ENCODE peak calls at places on chromosomes 16 and 17, in four cellular contexts. I is GM23248, R is HCT116, U is GM23338. P is an unnamed sample.

GRCh38 chr16:80948886-80949502 is 57.7 kb downstream of the CMC2 start:
- DNase-seq in I (peak), U (peak), R (peak), P (peak)

GRCh38 chr16:16934660-16935059 is 536.1 kb downstream of the XYLT1 start:
- DNase-seq in R (no peak), I (no peak), U (no peak), P (no peak)

GRCh38 chr16:50154369-50154947 is 1.4 kb downstream of the TENT4B start:
- DNase-seq in U (peak), R (no peak), I (peak), P (no peak)

GRCh38 chr17:73133911-73134649 is 30.7 kb upstream of the SSTR2 start:
- DNase-seq in R (peak), U (no peak), I (no peak), P (no peak)

GRCh38 chr16:90054554-90054953 is 22.6 kb downstream of the PRDM7 start:
- DNase-seq in I (no peak), R (no peak), U (no peak), P (no peak)

GRCh38 chr17:64133546-64134215 is 3.7 kb upstream of the ERN1 start:
- DNase-seq in R (peak), U (peak), I (peak), P (peak)

GRCh38 chr17:43616865-43617264 is 44.9 kb downstream of the MEOX1 start:
- DNase-seq in U (no peak), I (no peak), R (no peak), P (no peak)

GRCh38 chr16:82070656-82071369 is 35.8 kb downstream of the HSD17B2 start:
- DNase-seq in R (no peak), I (peak), U (no peak), P (peak)

GRCh38 chr16:23182206-23182674 is 305 bp upstream of the SCNN1G start:
- DNase-seq in R (peak), U (peak), I (peak), P (peak)

GRCh38 chr16:68300736-68301459 is 9.8 kb downstream of the SLC7A6OS start:
- DNase-seq in I (peak), R (no peak), U (no peak), P (no peak)

GRCh38 chr17:79746955-79747507 is 16.3 kb downstream of the ENPP7 start:
- DNase-seq in R (no peak), U (peak), I (peak), P (no peak)

GRCh38 chr16:52562770-52563169 is 15.8 kb upstream of the TOX3 start:
- DNase-seq in I (no peak), R (no peak), U (no peak), P (no peak)

GRCh38 chr17:41917957-41918391 is 777 bp downstream of the ACLY start:
- DNase-seq in R (no peak), U (peak), I (peak), P (peak)

GRCh38 chr17:51722994-51723393 is 435.5 kb downstream of the CA10 start:
- DNase-seq in U (no peak), I (no peak), R (no peak), P (no peak)

GRCh38 chr17:4007346-4008081 is 43.3 kb upstream of the ATP2A3 start:
- DNase-seq in I (no peak), U (peak), R (no peak), P (no peak)

GRCh38 chr17:10127819-10128375 is 70.5 kb downstream of the GAS7 start:
- DNase-seq in I (peak), U (peak), R (no peak), P (no peak)

GRCh38 chr17:46976626-46977270 is 2.3 kb downstream of the RPRML start:
- DNase-seq in U (peak), I (no peak), R (no peak), P (peak)

GRCh38 chr17:39144414-39144813 is 7.0 kb downstream of the PLXDC1 start:
- DNase-seq in I (peak), R (no peak), U (no peak), P (peak)
- TF ChIP-seq EZH2phosphoT487 in I (no peak), R (no peak), U (no peak), P (no peak)

DNA sequence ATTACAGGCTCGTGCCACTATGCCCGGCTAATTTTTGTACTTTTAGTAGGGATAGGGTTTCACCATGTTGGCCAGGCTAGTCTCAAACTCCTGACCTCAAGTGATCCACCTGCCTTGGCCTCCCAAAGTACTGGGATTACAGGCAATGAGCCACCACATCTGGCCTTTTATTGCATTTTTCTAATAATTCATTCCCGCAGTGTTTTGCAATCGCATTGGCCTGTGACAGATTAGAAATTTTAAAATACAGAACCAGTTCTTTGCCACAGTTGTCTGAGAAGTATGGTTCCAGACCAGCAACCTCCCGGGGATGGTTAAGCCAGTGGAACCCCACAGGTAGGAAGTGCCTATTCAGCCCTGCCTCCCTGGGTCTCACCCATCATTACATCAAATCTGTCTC is 3.2 kb upstream of the CRHR1 start:
- DNase-seq in R (no peak), I (no peak), U (no peak), P (no peak)
- TF ChIP-seq EZH2phosphoT487 in R (no peak), I (no peak), U (no peak), P (no peak)

GRCh38 chr17:69597898-69598692 is 183.6 kb downstream of the MAP2K6 start:
- DNase-seq in I (peak), U (no peak), R (no peak), P (peak)
- TF ChIP-seq EZH2phosphoT487 in I (no peak), U (no peak), R (no peak), P (no peak)

GRCh38 chr16:78462261-78463208 is 363.1 kb downstream of the WWOX start:
- DNase-seq in R (no peak), I (no peak), U (no peak), P (no peak)

GRCh38 chr16:78460428-78460827 is 361.0 kb downstream of the WWOX start:
- DNase-seq in R (no peak), U (no peak), I (no peak), P (peak)

GRCh38 chr16:78461087-78461486 is 361.6 kb downstream of the WWOX start:
- DNase-seq in R (no peak), I (no peak), U (no peak), P (peak)

GRCh38 chr16:78463591-78463990 is 364.1 kb downstream of the WWOX start:
- DNase-seq in R (no peak), U (no peak), I (no peak), P (no peak)

DNA sequence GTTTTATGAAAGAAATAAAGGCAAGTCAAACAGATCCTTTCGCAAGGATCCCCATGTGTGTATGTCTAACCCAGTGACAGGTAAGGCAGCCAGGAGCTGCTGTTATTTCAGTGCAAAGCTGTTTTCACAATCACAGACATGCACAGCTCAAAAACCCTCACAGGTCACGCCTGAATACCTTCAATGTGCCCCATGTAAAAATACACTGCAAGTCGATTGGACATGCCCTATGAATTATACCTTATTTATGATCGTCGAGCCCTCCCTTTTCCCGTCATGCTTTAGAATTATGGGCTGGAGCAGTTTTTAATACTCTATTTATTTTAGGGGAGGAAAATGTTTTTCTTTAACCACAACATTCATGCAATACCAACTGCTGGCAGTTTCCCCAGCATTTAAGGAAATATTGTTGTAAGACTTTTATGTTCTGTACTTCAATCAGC is 362.1 kb downstream of the WWOX start:
- DNase-seq in U (no peak), R (no peak), I (no peak), P (peak)
- TF ChIP-seq EZH2phosphoT487 in U (no peak), R (no peak), I (no peak), P (no peak)

DNA sequence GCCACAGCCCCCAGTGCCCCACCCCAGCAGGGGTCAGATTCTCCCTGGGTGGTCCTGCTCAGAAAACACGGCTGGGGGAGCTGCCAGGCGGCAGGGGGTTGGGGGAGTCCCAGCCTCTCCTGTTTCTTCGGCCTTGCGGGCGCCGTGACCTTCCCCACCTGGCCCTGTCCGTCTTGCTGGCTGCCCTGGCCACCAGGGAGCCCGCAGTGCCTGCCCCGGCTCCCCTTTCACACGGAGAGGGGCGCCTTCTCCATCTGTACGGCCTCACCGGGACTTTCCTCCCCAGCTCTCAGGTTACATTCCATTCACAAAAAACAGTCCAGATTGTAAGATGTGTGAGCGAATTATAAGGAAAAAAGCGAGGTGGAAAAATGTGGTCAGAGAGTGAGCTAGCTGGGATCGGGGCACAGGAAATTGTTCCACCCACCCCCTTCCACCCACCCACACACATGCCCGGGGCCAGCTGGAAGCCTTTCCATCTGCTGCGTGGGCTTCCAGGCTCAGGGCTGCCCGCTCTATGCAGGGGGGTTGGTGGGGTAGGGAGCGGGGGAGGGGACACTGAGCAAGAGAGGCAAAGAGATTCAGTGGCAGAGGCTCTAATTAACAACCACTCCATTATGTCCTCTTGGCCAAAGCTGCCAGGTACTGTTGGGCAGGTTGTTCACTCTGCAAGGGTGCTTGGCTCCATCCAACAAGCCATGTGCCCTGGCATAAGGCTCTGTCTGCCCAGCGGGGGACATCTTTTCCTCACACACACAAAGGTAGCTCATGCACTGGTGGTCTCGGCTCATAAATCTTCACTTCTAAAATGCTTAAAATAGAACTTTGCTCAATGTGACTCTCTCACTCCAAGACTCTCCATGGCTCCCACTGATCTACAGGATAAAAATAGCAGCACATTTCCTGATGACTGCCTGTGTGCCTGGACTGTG is 14.7 kb upstream of the CIBAR2 start:
- DNase-seq in R (no peak), U (peak), I (peak), P (peak)
- TF ChIP-seq EZH2phosphoT487 in R (no peak), U (no peak), I (no peak), P (no peak)

GRCh38 chr17:55444471-55445441 is 23.1 kb upstream of the MMD start:
- DNase-seq in I (no peak), R (no peak), U (no peak), P (no peak)
- TF ChIP-seq EZH2phosphoT487 in I (no peak), R (no peak), U (no peak), P (no peak)

DNA sequence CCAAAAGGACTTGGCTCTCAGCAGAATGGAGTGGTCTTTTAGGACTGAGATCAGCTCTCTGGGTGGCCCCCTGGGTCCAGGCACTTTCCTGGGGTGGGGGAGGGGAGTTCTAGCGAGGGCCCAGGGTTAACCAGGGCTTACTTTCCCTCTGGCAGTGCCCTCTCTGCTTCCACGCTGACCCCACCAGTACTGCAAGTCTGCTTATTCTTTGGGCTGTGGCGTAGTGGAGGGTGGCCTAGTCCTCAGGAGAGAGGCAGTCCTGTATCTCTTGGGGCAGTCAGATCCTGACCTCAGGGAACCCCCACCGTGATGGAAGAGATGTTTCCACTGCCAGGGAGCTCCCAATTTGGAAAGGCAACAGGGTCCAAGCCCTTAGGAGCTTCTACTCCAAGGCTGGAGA is 79.4 kb downstream of the CCDC182 start:
- DNase-seq in I (no peak), R (no peak), U (peak), P (no peak)
- TF ChIP-seq EZH2phosphoT487 in I (no peak), R (no peak), U (no peak), P (no peak)

GRCh38 chr17:66552381-66552780 is 250.0 kb downstream of the PRKCA start:
- DNase-seq in R (no peak), U (no peak), I (no peak), P (no peak)
- TF ChIP-seq EZH2phosphoT487 in R (no peak), U (no peak), I (no peak), P (no peak)

DNA sequence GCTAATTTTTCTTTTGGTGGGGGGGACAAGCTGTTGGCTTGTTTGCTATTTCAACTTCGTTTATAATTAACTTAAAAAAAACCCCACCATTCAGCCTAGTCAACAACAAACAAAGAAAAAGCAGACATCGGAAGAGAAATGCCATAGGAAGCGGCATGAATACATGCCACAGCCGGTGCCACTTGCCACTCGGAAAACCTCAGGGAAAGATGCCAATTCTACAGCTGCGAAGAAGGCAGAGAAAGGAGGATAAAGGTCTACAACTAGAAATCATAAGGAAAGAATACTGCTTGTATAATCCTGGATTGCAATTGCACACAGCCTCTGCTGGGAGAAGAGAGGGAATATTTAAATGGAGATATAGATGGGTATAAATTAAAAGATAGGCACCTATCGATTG is 254.5 kb upstream of the PMFBP1 start:
- DNase-seq in R (no peak), U (no peak), I (no peak), P (no peak)
- TF ChIP-seq EZH2phosphoT487 in R (no peak), U (no peak), I (no peak), P (no peak)

GRCh38 chr17:74140282-74140681 is 63.2 kb upstream of the RPL38 start:
- DNase-seq in U (no peak), I (no peak), R (no peak), P (no peak)

GRCh38 chr17:74141612-74142011 is 61.9 kb upstream of the RPL38 start:
- DNase-seq in I (no peak), R (no peak), U (no peak), P (no peak)

GRCh38 chr17:74135391-74136167 is 67.9 kb upstream of the RPL38 start:
- DNase-seq in I (no peak), R (no peak), U (no peak), P (no peak)

GRCh38 chr17:74137416-74137815 is 66.1 kb upstream of the RPL38 start:
- DNase-seq in R (no peak), U (no peak), I (no peak), P (no peak)

GRCh38 chr17:74139120-74139519 is 64.4 kb upstream of the RPL38 start:
- DNase-seq in R (no peak), I (no peak), U (no peak), P (no peak)
- TF ChIP-seq EZH2phosphoT487 in R (no peak), I (no peak), U (no peak), P (no peak)